ENCODE peak calls at places on chromosomes 4 and X, in ten cellular contexts. One of them, this sample, is unnamed.

GRCh38 chrX:134932528-134933217 is 58.1 kb upstream of the SMIM10 start:
- DNase-seq in K562: no peak
- DNase-seq in tibial nerve: no peak
- DNase-seq in GM06990: no peak
- DNase-seq in AG10803: peak
- DNase-seq in prostate gland: no peak
- DNase-seq in fibroblast of the aortic adventitia: peak
- DNase-seq in pancreas: no peak
- DNase-seq in testis: no peak
- DNase-seq in cardiac fibroblast: peak
- DNase-seq in this sample: no peak

GRCh38 chr4:105808459-105809041 is 86.7 kb upstream of the NPNT start:
- DNase-seq in prostate gland: peak
- DNase-seq in K562: no peak
- DNase-seq in AG10803: peak
- DNase-seq in tibial nerve: no peak
- DNase-seq in fibroblast of the aortic adventitia: peak
- DNase-seq in GM06990: no peak
- DNase-seq in cardiac fibroblast: peak
- DNase-seq in pancreas: no peak
- DNase-seq in testis: no peak
- DNase-seq in this sample: no peak

GRCh38 chr4:1640110-1640509 is 44.0 kb downstream of the FAM53A start:
- DNase-seq in prostate gland: no peak
- DNase-seq in tibial nerve: no peak
- DNase-seq in K562: no peak
- DNase-seq in pancreas: no peak
- DNase-seq in cardiac fibroblast: no peak
- DNase-seq in fibroblast of the aortic adventitia: no peak
- DNase-seq in GM06990: no peak
- DNase-seq in testis: no peak
- DNase-seq in AG10803: no peak
- DNase-seq in this sample: no peak

GRCh38 chr4:183443609-183444148 is 757 bp upstream of the CDKN2AIP start:
- DNase-seq in cardiac fibroblast: no peak
- DNase-seq in tibial nerve: no peak
- DNase-seq in fibroblast of the aortic adventitia: no peak
- DNase-seq in GM06990: no peak
- DNase-seq in K562: no peak
- DNase-seq in testis: peak
- DNase-seq in pancreas: no peak
- DNase-seq in prostate gland: peak
- DNase-seq in AG10803: peak
- DNase-seq in this sample: no peak

GRCh38 chr4:56406151-56406550 is 18.9 kb upstream of the AASDH start:
- DNase-seq in K562: no peak
- DNase-seq in AG10803: no peak
- DNase-seq in testis: no peak
- DNase-seq in GM06990: no peak
- DNase-seq in prostate gland: no peak
- DNase-seq in pancreas: no peak
- DNase-seq in tibial nerve: no peak
- DNase-seq in cardiac fibroblast: no peak
- DNase-seq in fibroblast of the aortic adventitia: no peak
- DNase-seq in this sample: no peak

GRCh38 chr4:71136071-71136470 is 142.6 kb downstream of the DCK start:
- DNase-seq in fibroblast of the aortic adventitia: no peak
- DNase-seq in GM06990: no peak
- DNase-seq in prostate gland: no peak
- DNase-seq in AG10803: no peak
- DNase-seq in cardiac fibroblast: no peak
- DNase-seq in K562: no peak
- DNase-seq in tibial nerve: no peak
- DNase-seq in pancreas: no peak
- DNase-seq in testis: no peak
- DNase-seq in this sample: no peak

GRCh38 chr4:90317785-90318184 is 190.6 kb downstream of the CCSER1 start:
- DNase-seq in K562: no peak
- DNase-seq in fibroblast of the aortic adventitia: peak
- DNase-seq in tibial nerve: no peak
- DNase-seq in GM06990: no peak
- DNase-seq in testis: no peak
- DNase-seq in prostate gland: no peak
- DNase-seq in cardiac fibroblast: peak
- DNase-seq in pancreas: no peak
- DNase-seq in AG10803: peak
- DNase-seq in this sample: no peak

GRCh38 chrX:43474321-43474720 is 181.8 kb upstream of the MAOA start:
- DNase-seq in AG10803: no peak
- DNase-seq in tibial nerve: no peak
- DNase-seq in K562: no peak
- DNase-seq in GM06990: no peak
- DNase-seq in cardiac fibroblast: no peak
- DNase-seq in prostate gland: no peak
- DNase-seq in pancreas: no peak
- DNase-seq in testis: no peak
- DNase-seq in fibroblast of the aortic adventitia: no peak
- DNase-seq in this sample: no peak

GRCh38 chr4:29983890-29984289 is 736.3 kb upstream of the PCDH7 start:
- DNase-seq in K562: no peak
- DNase-seq in prostate gland: no peak
- DNase-seq in fibroblast of the aortic adventitia: no peak
- DNase-seq in tibial nerve: no peak
- DNase-seq in AG10803: no peak
- DNase-seq in cardiac fibroblast: no peak
- DNase-seq in GM06990: no peak
- DNase-seq in pancreas: no peak
- DNase-seq in testis: no peak
- DNase-seq in this sample: no peak

GRCh38 chr4:40264497-40264896 is 67.7 kb downstream of the RHOH start:
- DNase-seq in testis: no peak
- DNase-seq in AG10803: peak
- DNase-seq in K562: no peak
- DNase-seq in GM06990: no peak
- DNase-seq in fibroblast of the aortic adventitia: peak
- DNase-seq in tibial nerve: no peak
- DNase-seq in prostate gland: no peak
- DNase-seq in pancreas: no peak
- DNase-seq in cardiac fibroblast: peak
- DNase-seq in this sample: no peak

GRCh38 chr4:17511041-17511949 is 595 bp downstream of the QDPR start:
- DNase-seq in tibial nerve: peak
- DNase-seq in pancreas: peak
- DNase-seq in AG10803: peak
- DNase-seq in GM06990: peak
- DNase-seq in testis: peak
- DNase-seq in prostate gland: peak
- DNase-seq in K562: peak
- DNase-seq in fibroblast of the aortic adventitia: peak
- DNase-seq in cardiac fibroblast: peak
- DNase-seq in this sample: peak

GRCh38 chrX:153993978-153994377 is 21.4 kb downstream of the TMEM187 start:
- DNase-seq in fibroblast of the aortic adventitia: no peak
- DNase-seq in testis: no peak
- DNase-seq in tibial nerve: no peak
- DNase-seq in pancreas: no peak
- DNase-seq in AG10803: no peak
- DNase-seq in K562: no peak
- DNase-seq in GM06990: no peak
- DNase-seq in prostate gland: no peak
- DNase-seq in cardiac fibroblast: no peak
- DNase-seq in this sample: no peak

GRCh38 chrX:15853586-15854079 is 980 bp downstream of the AP1S2 start:
- DNase-seq in GM06990: no peak
- DNase-seq in cardiac fibroblast: no peak
- DNase-seq in tibial nerve: no peak
- DNase-seq in testis: no peak
- DNase-seq in pancreas: no peak
- DNase-seq in fibroblast of the aortic adventitia: no peak
- DNase-seq in AG10803: no peak
- DNase-seq in K562: no peak
- DNase-seq in prostate gland: no peak
- DNase-seq in this sample: no peak

GRCh38 chr4:2905544-2905943 is 57.7 kb downstream of the NOP14 start:
- DNase-seq in AG10803: no peak
- DNase-seq in cardiac fibroblast: no peak
- DNase-seq in K562: no peak
- DNase-seq in pancreas: no peak
- DNase-seq in testis: no peak
- DNase-seq in fibroblast of the aortic adventitia: no peak
- DNase-seq in prostate gland: no peak
- DNase-seq in tibial nerve: no peak
- DNase-seq in GM06990: no peak
- DNase-seq in this sample: no peak

GRCh38 chrX:129565046-129565649 is 25.1 kb downstream of the OCRL start:
- DNase-seq in cardiac fibroblast: peak
- DNase-seq in tibial nerve: no peak
- DNase-seq in AG10803: no peak
- DNase-seq in pancreas: no peak
- DNase-seq in GM06990: no peak
- DNase-seq in prostate gland: no peak
- DNase-seq in K562: no peak
- DNase-seq in fibroblast of the aortic adventitia: peak
- DNase-seq in testis: peak
- DNase-seq in this sample: no peak

GRCh38 chrX:119960639-119961038 is 17.1 kb upstream of the NKAP start:
- DNase-seq in tibial nerve: no peak
- DNase-seq in testis: no peak
- DNase-seq in cardiac fibroblast: no peak
- DNase-seq in AG10803: no peak
- DNase-seq in GM06990: no peak
- DNase-seq in K562: no peak
- DNase-seq in prostate gland: no peak
- DNase-seq in fibroblast of the aortic adventitia: no peak
- DNase-seq in pancreas: no peak
- DNase-seq in this sample: no peak

GRCh38 chr4:101050088-101050835 is 297.1 kb downstream of the PPP3CA start:
- DNase-seq in cardiac fibroblast: no peak
- DNase-seq in GM06990: no peak
- DNase-seq in testis: no peak
- DNase-seq in prostate gland: no peak
- DNase-seq in fibroblast of the aortic adventitia: no peak
- DNase-seq in pancreas: no peak
- DNase-seq in AG10803: no peak
- DNase-seq in K562: no peak
- DNase-seq in tibial nerve: no peak
- DNase-seq in this sample: no peak

GRCh38 chrX:17590892-17591740 is 146.2 kb upstream of the SCML1 start:
- DNase-seq in cardiac fibroblast: peak
- DNase-seq in tibial nerve: peak
- DNase-seq in AG10803: peak
- DNase-seq in fibroblast of the aortic adventitia: peak
- DNase-seq in GM06990: no peak
- DNase-seq in pancreas: peak
- DNase-seq in K562: peak
- DNase-seq in prostate gland: peak
- DNase-seq in testis: peak
- DNase-seq in this sample: peak

GRCh38 chr4:75630174-75630931 is at the start of gene CDKL2:
- DNase-seq in pancreas: peak
- DNase-seq in AG10803: peak
- DNase-seq in prostate gland: peak
- DNase-seq in K562: no peak
- DNase-seq in cardiac fibroblast: peak
- DNase-seq in fibroblast of the aortic adventitia: peak
- DNase-seq in tibial nerve: peak
- DNase-seq in GM06990: peak
- DNase-seq in testis: peak
- DNase-seq in this sample: peak
- TF ChIP-seq CTCF in pancreas: no peak
- TF ChIP-seq CTCF in AG10803: no peak
- TF ChIP-seq CTCF in prostate gland: no peak
- TF ChIP-seq CTCF in K562: no peak
- TF ChIP-seq CTCF in cardiac fibroblast: no peak
- TF ChIP-seq CTCF in fibroblast of the aortic adventitia: no peak
- TF ChIP-seq CTCF in tibial nerve: no peak
- TF ChIP-seq CTCF in GM06990: no peak
- TF ChIP-seq CTCF in testis: no peak
- TF ChIP-seq CTCF in this sample: no peak

GRCh38 chrX:12949927-12950656 is 24.8 kb upstream of the TMSB4X start:
- DNase-seq in K562: peak
- DNase-seq in fibroblast of the aortic adventitia: peak
- DNase-seq in pancreas: peak
- DNase-seq in AG10803: peak
- DNase-seq in tibial nerve: peak
- DNase-seq in testis: peak
- DNase-seq in GM06990: peak
- DNase-seq in cardiac fibroblast: peak
- DNase-seq in prostate gland: peak
- DNase-seq in this sample: peak
- H3K4me3 ChIP-seq in K562: no peak
- H3K4me3 ChIP-seq in fibroblast of the aortic adventitia: no peak
- H3K4me3 ChIP-seq in pancreas: no peak
- H3K4me3 ChIP-seq in AG10803: no peak
- H3K4me3 ChIP-seq in tibial nerve: no peak
- H3K4me3 ChIP-seq in testis: no peak
- H3K4me3 ChIP-seq in GM06990: peak
- H3K4me3 ChIP-seq in cardiac fibroblast: no peak
- H3K4me3 ChIP-seq in prostate gland: no peak
- H3K4me3 ChIP-seq in this sample: no peak

DNA sequence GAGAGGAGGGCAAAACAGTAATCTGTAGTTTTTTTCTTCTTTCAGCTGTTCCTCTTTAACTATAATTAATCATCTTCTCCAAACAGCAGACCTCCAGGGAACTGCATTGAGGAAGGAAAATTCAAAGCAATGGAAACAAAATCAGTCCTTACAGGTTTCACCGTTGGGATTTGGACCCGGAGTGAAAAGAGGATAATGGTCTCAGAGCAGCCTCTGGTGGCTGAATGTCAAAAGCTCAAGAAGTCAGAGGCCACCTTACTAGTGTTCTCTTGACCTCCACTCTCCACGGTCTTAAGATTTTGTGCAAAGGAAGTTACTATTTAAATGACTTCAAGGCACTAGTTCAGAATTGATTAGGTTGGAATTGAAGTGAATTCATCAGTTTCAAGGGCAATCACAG is 16.0 kb upstream of the MID1 start:
- DNase-seq in fibroblast of the aortic adventitia: peak
- DNase-seq in pancreas: no peak
- DNase-seq in testis: peak
- DNase-seq in tibial nerve: peak
- DNase-seq in AG10803: peak
- DNase-seq in cardiac fibroblast: peak
- DNase-seq in prostate gland: no peak
- DNase-seq in K562: peak
- DNase-seq in GM06990: no peak
- DNase-seq in this sample: peak
- TF ChIP-seq CTCF in fibroblast of the aortic adventitia: peak
- TF ChIP-seq CTCF in pancreas: no peak
- TF ChIP-seq CTCF in testis: peak
- TF ChIP-seq CTCF in tibial nerve: peak
- TF ChIP-seq CTCF in AG10803: peak
- TF ChIP-seq CTCF in cardiac fibroblast: peak
- TF ChIP-seq CTCF in prostate gland: no peak
- TF ChIP-seq CTCF in K562: peak
- TF ChIP-seq CTCF in GM06990: peak
- TF ChIP-seq CTCF in this sample: peak

DNA sequence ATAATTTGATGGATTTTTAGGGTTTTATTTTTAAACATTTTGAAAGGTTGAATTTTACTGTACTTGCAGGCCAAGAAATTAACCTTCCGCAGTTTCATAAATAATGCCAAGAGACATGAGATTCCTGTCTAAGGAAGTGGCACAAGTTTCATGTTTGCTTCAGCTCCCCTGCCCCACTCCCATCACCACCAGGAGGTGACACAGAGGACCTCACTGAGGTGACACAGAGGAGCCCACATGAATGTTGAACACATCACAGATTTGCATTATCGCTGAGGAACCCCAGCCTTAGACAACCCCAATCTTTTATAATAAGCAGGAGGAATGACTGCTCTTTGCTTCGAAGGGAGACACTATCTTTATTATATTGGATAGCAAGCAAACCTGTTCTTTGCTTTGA is 491.4 kb upstream of the ATOH1 start:
- DNase-seq in tibial nerve: no peak
- DNase-seq in pancreas: no peak
- DNase-seq in GM06990: no peak
- DNase-seq in cardiac fibroblast: no peak
- DNase-seq in testis: no peak
- DNase-seq in K562: no peak
- DNase-seq in prostate gland: no peak
- DNase-seq in fibroblast of the aortic adventitia: no peak
- DNase-seq in AG10803: no peak
- DNase-seq in this sample: no peak
- H3K4me3 ChIP-seq in tibial nerve: no peak
- H3K4me3 ChIP-seq in pancreas: no peak
- H3K4me3 ChIP-seq in GM06990: no peak
- H3K4me3 ChIP-seq in cardiac fibroblast: no peak
- H3K4me3 ChIP-seq in testis: no peak
- H3K4me3 ChIP-seq in K562: no peak
- H3K4me3 ChIP-seq in prostate gland: no peak
- H3K4me3 ChIP-seq in fibroblast of the aortic adventitia: no peak
- H3K4me3 ChIP-seq in AG10803: no peak
- H3K4me3 ChIP-seq in this sample: no peak

This sample was measured in lung.